ENCODE peak calls at places on chromosomes 2 and 18, in ten cellular contexts. C, X, E, Y, Z, J, U, L, F and G are unnamed samples.

GRCh38 chr2:29336334-29336733 is 221.1 kb downstream of the CLIP4 start:
- DNase-seq in C (no peak), X (no peak), E (no peak), Y (no peak), Z (no peak), J (no peak), U (no peak), L (no peak), F (no peak), G (no peak)

GRCh38 chr2:96556441-96557330 is 20.1 kb downstream of the ARID5A start:
- DNase-seq in C (no peak), X (peak; percentile 79), E (peak; percentile 91), Y (peak; percentile 68), Z (no peak), J (peak; percentile 99), U (peak; percentile 97), L (no peak), F (no peak), G (peak; percentile 87)

GRCh38 chr18:59837586-59837985 is 62.2 kb upstream of the PMAIP1 start:
- DNase-seq in C (no peak), X (peak; percentile 57), E (peak; percentile 28), Y (peak; percentile 31), Z (no peak), J (peak; percentile 88), U (peak; percentile 80), L (no peak), F (no peak), G (peak; percentile 72)

GRCh38 chr18:78579449-78579848 is 400.2 kb upstream of the SALL3 start:
- DNase-seq in C (peak; percentile 26), X (no peak), E (no peak), Y (no peak), Z (no peak), J (no peak), U (no peak), L (no peak), F (no peak), G (no peak)

GRCh38 chr18:12699747-12700146 is 2.8 kb downstream of the CEP76 start:
- DNase-seq in C (no peak), X (no peak), E (no peak), Y (no peak), Z (no peak), J (no peak), U (no peak), L (no peak), F (no peak), G (no peak)

GRCh38 chr18:49228182-49228581 is 232.3 kb downstream of the DYM start:
- DNase-seq in C (no peak), X (no peak), E (no peak), Y (no peak), Z (no peak), J (peak; percentile 3), U (no peak), L (no peak), F (no peak), G (no peak)

GRCh38 chr2:185859506-185859905 is 120.9 kb downstream of the FSIP2 start:
- DNase-seq in C (no peak), X (no peak), E (peak; percentile 2), Y (no peak), Z (no peak), J (peak; percentile 40), U (no peak), L (no peak), F (no peak), G (no peak)

GRCh38 chr2:241833101-241833937 is 24.3 kb downstream of the NEU4 start:
- DNase-seq in C (peak; percentile 14), X (no peak), E (peak; percentile 68), Y (no peak), Z (no peak), J (peak; percentile 38), U (no peak), L (peak; percentile 65), F (no peak), G (no peak)

GRCh38 chr18:23648930-23649622 is 13.6 kb downstream of the ANKRD29 start:
- DNase-seq in C (no peak), X (no peak), E (no peak), Y (no peak), Z (no peak), J (no peak), U (no peak), L (no peak), F (no peak), G (no peak)

GRCh38 chr2:100297511-100297910 is 24.8 kb downstream of the LONRF2 start:
- DNase-seq in C (no peak), X (no peak), E (no peak), Y (no peak), Z (no peak), J (peak; percentile 34), U (no peak), L (no peak), F (no peak), G (no peak)

GRCh38 chr18:45245036-45245638 is 370.1 kb upstream of the SLC14A2 start:
- DNase-seq in C (no peak), X (no peak), E (peak; percentile 58), Y (no peak), Z (no peak), J (no peak), U (no peak), L (no peak), F (no peak), G (no peak)

GRCh38 chr18:74942319-74942910 is 266.5 kb downstream of the PTGR3 start:
- DNase-seq in C (no peak), X (no peak), E (peak; percentile 2), Y (no peak), Z (no peak), J (peak; percentile 50), U (no peak), L (no peak), F (no peak), G (no peak)

GRCh38 chr18:7579176-7579922 is 12.2 kb downstream of the PTPRM start:
- DNase-seq in C (no peak), X (no peak), E (no peak), Y (no peak), Z (no peak), J (no peak), U (no peak), L (no peak), F (no peak), G (no peak)

GRCh38 chr2:219737270-219737691 is 109.9 kb downstream of the SLC4A3 start:
- DNase-seq in C (no peak), X (peak; percentile 8), E (peak; percentile 12), Y (no peak), Z (no peak), J (peak; percentile 56), U (no peak), L (no peak), F (no peak), G (peak; percentile 30)

GRCh38 chr18:31386683-31387082 is 10.1 kb downstream of the DSG4 start:
- DNase-seq in C (no peak), X (no peak), E (peak; percentile 64), Y (no peak), Z (no peak), J (no peak), U (no peak), L (no peak), F (no peak), G (no peak)

GRCh38 chr18:10442551-10442971 is 11.9 kb upstream of the APCDD1 start:
- DNase-seq in C (no peak), X (no peak), E (no peak), Y (no peak), Z (peak; percentile 48), J (no peak), U (no peak), L (no peak), F (no peak), G (no peak)

DNA sequence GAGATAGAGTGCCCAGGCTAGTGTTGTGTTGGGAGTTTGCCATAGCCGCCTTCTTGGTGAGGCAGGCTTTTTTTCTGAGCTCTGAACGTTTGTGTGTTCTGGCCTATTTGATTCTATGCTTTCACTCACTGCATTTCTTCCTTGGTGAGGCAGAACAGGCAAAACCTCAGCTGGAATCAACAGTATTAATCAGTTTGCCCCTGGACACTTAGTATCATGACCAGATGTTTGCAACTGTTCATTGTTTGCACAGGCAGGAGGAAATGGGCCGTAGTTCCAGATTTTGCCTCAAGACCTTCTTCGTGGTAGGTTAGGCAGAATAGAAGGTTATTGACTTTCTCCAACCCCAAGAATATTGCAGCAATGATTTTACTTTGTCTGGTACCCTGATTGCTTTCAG is 218.1 kb upstream of the RASGRP3 start:
- DNase-seq in C (no peak), X (no peak), E (no peak), Y (no peak), Z (no peak), J (no peak), U (no peak), L (no peak), F (no peak), G (no peak)
- TF ChIP-seq CTCF in C (no peak), X (no peak), E (no peak), Y (no peak), Z (no peak), J (no peak), U (no peak), L (no peak), F (no peak), G (no peak)

DNA sequence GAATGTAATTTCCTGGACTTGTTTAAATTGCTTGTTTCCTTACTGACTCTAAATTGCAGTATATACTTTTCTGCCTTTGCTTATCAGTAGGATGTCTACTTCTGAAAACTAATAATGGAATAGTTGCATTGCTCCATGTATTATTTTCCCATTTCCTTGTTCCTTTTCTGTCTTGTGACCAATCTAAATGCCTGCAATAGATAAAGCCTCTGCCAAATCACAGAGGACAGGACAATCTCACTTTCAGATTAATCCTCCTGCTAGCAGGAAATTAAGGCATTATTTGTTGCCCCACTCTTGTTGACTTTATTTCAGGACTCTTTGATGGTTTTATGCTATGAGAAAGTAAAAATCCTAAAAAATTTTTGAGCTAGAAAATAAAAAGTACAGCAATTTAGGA is 4.7 kb upstream of the ESCO1 start:
- DNase-seq in C (no peak), X (no peak), E (no peak), Y (no peak), Z (no peak), J (no peak), U (no peak), L (no peak), F (no peak), G (no peak)
- H3K27ac ChIP-seq in C (no peak overlapping the region), X (no peak overlapping the region), E (no peak overlapping the region), Y (no peak overlapping the region), Z (peak overlapping the region; percentile 1), J (no peak overlapping the region), U (no peak overlapping the region), L (no peak overlapping the region), F (peak overlapping the region; percentile 36), G (no peak overlapping the region)

GRCh38 chr2:199973703-199974102 is 18.3 kb downstream of the MAIP1 start:
- DNase-seq in C (no peak), X (no peak), E (peak; percentile 41), Y (no peak), Z (no peak), J (peak; percentile 50), U (peak; percentile 29), L (no peak), F (no peak), G (peak; percentile 41)
- TF ChIP-seq CTCF in C (no peak), X (peak; percentile 40), E (peak; percentile 64), Y (peak; percentile 55), Z (peak; percentile 76), J (peak; percentile 82), U (peak; percentile 62), L (peak; percentile 63), F (peak; percentile 49), G (peak; percentile 68)

GRCh38 chr2:20674309-20674965 is 7.5 kb downstream of the GDF7 start:
- DNase-seq in C (no peak), X (no peak), E (no peak), Y (no peak), Z (no peak), J (no peak), U (no peak), L (no peak), F (no peak), G (no peak)
- H3K27ac ChIP-seq in C (peak overlapping the region; percentile 78), X (no peak overlapping the region), E (no peak overlapping the region), Y (no peak overlapping the region), Z (no peak overlapping the region), J (no peak overlapping the region), U (no peak overlapping the region), L (peak overlapping the region; percentile 36), F (no peak overlapping the region), G (no peak overlapping the region)